ENCODE peak calls at places on chromosomes 4 and X, in four cellular contexts. One of them, this sample, is unnamed.

GRCh38 chrX:21883258-21883657 is 27.5 kb downstream of the YY2 start:
- DNase-seq in activated CD4-positive, CD25-positive, alpha-beta regulatory T cell: no peak
- DNase-seq in mesenteric fat pad: no peak
- DNase-seq in SW 1271: no peak
- DNase-seq in this sample: no peak

GRCh38 chrX:13386092-13386491 is 66.2 kb upstream of the ATXN3L start:
- DNase-seq in SW 1271: no peak
- DNase-seq in activated CD4-positive, CD25-positive, alpha-beta regulatory T cell: no peak
- DNase-seq in mesenteric fat pad: no peak
- DNase-seq in this sample: no peak

GRCh38 chrX:14017399-14017798 is 12.3 kb downstream of the GEMIN8 start:
- DNase-seq in mesenteric fat pad: no peak
- DNase-seq in SW 1271: no peak
- DNase-seq in activated CD4-positive, CD25-positive, alpha-beta regulatory T cell: no peak
- DNase-seq in this sample: no peak

GRCh38 chr4:83178029-83178428 is 63.5 kb upstream of the PLAC8 start:
- DNase-seq in mesenteric fat pad: no peak
- DNase-seq in activated CD4-positive, CD25-positive, alpha-beta regulatory T cell: no peak
- DNase-seq in SW 1271: no peak
- DNase-seq in this sample: no peak

GRCh38 chr4:151934766-151935165 is 174.0 kb upstream of the GATB start:
- DNase-seq in mesenteric fat pad: no peak
- DNase-seq in SW 1271: no peak
- DNase-seq in activated CD4-positive, CD25-positive, alpha-beta regulatory T cell: no peak
- DNase-seq in this sample: no peak

GRCh38 chr4:187302456-187302855 is 578.8 kb upstream of the FAT1 start:
- DNase-seq in mesenteric fat pad: no peak
- DNase-seq in SW 1271: no peak
- DNase-seq in activated CD4-positive, CD25-positive, alpha-beta regulatory T cell: no peak
- DNase-seq in this sample: no peak

GRCh38 chrX:82748901-82749505 is 759.1 kb upstream of the POU3F4 start:
- DNase-seq in activated CD4-positive, CD25-positive, alpha-beta regulatory T cell: no peak
- DNase-seq in SW 1271: no peak
- DNase-seq in mesenteric fat pad: no peak
- DNase-seq in this sample: no peak

GRCh38 chrX:149830192-149830873 is 48.6 kb downstream of the MAGEA9 start:
- DNase-seq in activated CD4-positive, CD25-positive, alpha-beta regulatory T cell: no peak
- DNase-seq in SW 1271: no peak
- DNase-seq in mesenteric fat pad: no peak
- DNase-seq in this sample: no peak

GRCh38 chr4:132276185-132276584 is 872.9 kb upstream of the PCDH10 start:
- DNase-seq in activated CD4-positive, CD25-positive, alpha-beta regulatory T cell: no peak
- DNase-seq in mesenteric fat pad: peak; percentile 87
- DNase-seq in SW 1271: no peak
- DNase-seq in this sample: peak; percentile 57

GRCh38 chr4:84366111-84366510 is 133.0 kb downstream of the NKX6-1 start:
- DNase-seq in SW 1271: no peak
- DNase-seq in mesenteric fat pad: no peak
- DNase-seq in activated CD4-positive, CD25-positive, alpha-beta regulatory T cell: no peak
- DNase-seq in this sample: no peak

GRCh38 chr4:14910411-14910810 is 91.9 kb upstream of the CPEB2 start:
- DNase-seq in activated CD4-positive, CD25-positive, alpha-beta regulatory T cell: no peak
- DNase-seq in SW 1271: no peak
- DNase-seq in mesenteric fat pad: no peak
- DNase-seq in this sample: no peak

GRCh38 chrX:152658302-152658701 is 20.6 kb downstream of the GABRQ start:
- DNase-seq in activated CD4-positive, CD25-positive, alpha-beta regulatory T cell: no peak
- DNase-seq in mesenteric fat pad: no peak
- DNase-seq in SW 1271: no peak
- DNase-seq in this sample: no peak

GRCh38 chrX:103792916-103793540 is 16.4 kb downstream of the PLP1 start:
- DNase-seq in activated CD4-positive, CD25-positive, alpha-beta regulatory T cell: no peak
- DNase-seq in mesenteric fat pad: no peak
- DNase-seq in SW 1271: no peak
- DNase-seq in this sample: no peak

GRCh38 chr4:141432000-141432712 is 204.2 kb upstream of the IL15 start:
- DNase-seq in activated CD4-positive, CD25-positive, alpha-beta regulatory T cell: no peak
- DNase-seq in SW 1271: no peak
- DNase-seq in mesenteric fat pad: no peak
- DNase-seq in this sample: no peak

GRCh38 chr4:82433791-82434190 is 3.4 kb downstream of the ENOPH1 start:
- DNase-seq in SW 1271: no peak
- DNase-seq in mesenteric fat pad: no peak
- DNase-seq in activated CD4-positive, CD25-positive, alpha-beta regulatory T cell: no peak
- DNase-seq in this sample: no peak

GRCh38 chr4:122826596-122827257 is at the start of gene FGF2:
- DNase-seq in activated CD4-positive, CD25-positive, alpha-beta regulatory T cell: no peak
- DNase-seq in mesenteric fat pad: peak; percentile 92
- DNase-seq in SW 1271: no peak
- DNase-seq in this sample: no peak

GRCh38 chr4:25769251-25769650 is 93.5 kb downstream of the SEL1L3 start:
- DNase-seq in mesenteric fat pad: no peak
- DNase-seq in SW 1271: no peak
- DNase-seq in activated CD4-positive, CD25-positive, alpha-beta regulatory T cell: no peak
- DNase-seq in this sample: no peak

GRCh38 chrX:54042609-54043010 is 1.7 kb downstream of the PHF8 start:
- DNase-seq in SW 1271: no peak
- DNase-seq in mesenteric fat pad: no peak
- DNase-seq in activated CD4-positive, CD25-positive, alpha-beta regulatory T cell: no peak
- DNase-seq in this sample: no peak

GRCh38 chrX:83416273-83416672 is 91.8 kb upstream of the POU3F4 start:
- DNase-seq in mesenteric fat pad: no peak
- DNase-seq in activated CD4-positive, CD25-positive, alpha-beta regulatory T cell: no peak
- DNase-seq in SW 1271: no peak
- DNase-seq in this sample: no peak

GRCh38 chr4:82247171-82247570 is 126.6 kb downstream of the HNRNPD start:
- DNase-seq in SW 1271: no peak
- DNase-seq in activated CD4-positive, CD25-positive, alpha-beta regulatory T cell: no peak
- DNase-seq in mesenteric fat pad: no peak
- DNase-seq in this sample: no peak

GRCh38 chrX:11265352-11265751 is 27.9 kb upstream of the AMELX start:
- DNase-seq in mesenteric fat pad: no peak
- DNase-seq in activated CD4-positive, CD25-positive, alpha-beta regulatory T cell: no peak
- DNase-seq in SW 1271: no peak
- DNase-seq in this sample: no peak

GRCh38 chr4:145048817-145049216 is 49.2 kb downstream of the ANAPC10 start:
- DNase-seq in mesenteric fat pad: no peak
- DNase-seq in activated CD4-positive, CD25-positive, alpha-beta regulatory T cell: no peak
- DNase-seq in SW 1271: no peak
- DNase-seq in this sample: no peak

GRCh38 chr4:24010573-24010972 is 120.7 kb upstream of the PPARGC1A start:
- DNase-seq in mesenteric fat pad: no peak
- DNase-seq in activated CD4-positive, CD25-positive, alpha-beta regulatory T cell: no peak
- DNase-seq in SW 1271: no peak
- DNase-seq in this sample: no peak

GRCh38 chr4:80900908-80901307 is 129.6 kb upstream of the BMP3 start:
- DNase-seq in activated CD4-positive, CD25-positive, alpha-beta regulatory T cell: no peak
- DNase-seq in mesenteric fat pad: no peak
- DNase-seq in SW 1271: no peak
- DNase-seq in this sample: no peak

GRCh38 chr4:74109116-74109791 is 10.3 kb upstream of the CXCL2 start:
- DNase-seq in SW 1271: peak; percentile 80
- DNase-seq in activated CD4-positive, CD25-positive, alpha-beta regulatory T cell: no peak
- DNase-seq in mesenteric fat pad: no peak
- DNase-seq in this sample: no peak

GRCh38 chr4:44256414-44256813 is 192.2 kb downstream of the KCTD8 start:
- DNase-seq in activated CD4-positive, CD25-positive, alpha-beta regulatory T cell: no peak
- DNase-seq in SW 1271: no peak
- DNase-seq in mesenteric fat pad: no peak
- DNase-seq in this sample: no peak

GRCh38 chrX:40104649-40105015 is 6.9 kb upstream of the BCOR start:
- DNase-seq in SW 1271: no peak
- DNase-seq in mesenteric fat pad: no peak
- DNase-seq in activated CD4-positive, CD25-positive, alpha-beta regulatory T cell: no peak
- DNase-seq in this sample: no peak

GRCh38 chrX:11557120-11557519 is 108.6 kb downstream of the ARHGAP6 start:
- DNase-seq in SW 1271: no peak
- DNase-seq in mesenteric fat pad: no peak
- DNase-seq in activated CD4-positive, CD25-positive, alpha-beta regulatory T cell: no peak
- DNase-seq in this sample: no peak

GRCh38 chr4:187558391-187558790 is 437.2 kb upstream of the ZFP42 start:
- DNase-seq in mesenteric fat pad: no peak
- DNase-seq in activated CD4-positive, CD25-positive, alpha-beta regulatory T cell: no peak
- DNase-seq in SW 1271: no peak
- DNase-seq in this sample: no peak

GRCh38 chrX:87914726-87915125 is 397.1 kb downstream of the KLHL4 start:
- DNase-seq in SW 1271: no peak
- DNase-seq in mesenteric fat pad: no peak
- DNase-seq in activated CD4-positive, CD25-positive, alpha-beta regulatory T cell: no peak
- DNase-seq in this sample: no peak

GRCh38 chr4:159435561-159436023 is 332.7 kb downstream of the RAPGEF2 start:
- DNase-seq in mesenteric fat pad: no peak
- DNase-seq in SW 1271: no peak
- DNase-seq in activated CD4-positive, CD25-positive, alpha-beta regulatory T cell: no peak
- DNase-seq in this sample: no peak

GRCh38 chr4:88017516-88018302 is 10.3 kb downstream of the PKD2 start:
- DNase-seq in SW 1271: no peak
- DNase-seq in activated CD4-positive, CD25-positive, alpha-beta regulatory T cell: no peak
- DNase-seq in mesenteric fat pad: no peak
- DNase-seq in this sample: no peak

GRCh38 chr4:3802571-3803474 is 36.6 kb downstream of the ADRA2C start:
- DNase-seq in mesenteric fat pad: no peak
- DNase-seq in SW 1271: no peak
- DNase-seq in activated CD4-positive, CD25-positive, alpha-beta regulatory T cell: no peak
- DNase-seq in this sample: no peak

GRCh38 chrX:96182366-96182765 is 502.3 kb upstream of the DIAPH2 start:
- DNase-seq in SW 1271: no peak
- DNase-seq in mesenteric fat pad: no peak
- DNase-seq in activated CD4-positive, CD25-positive, alpha-beta regulatory T cell: no peak
- DNase-seq in this sample: no peak

GRCh38 chrX:49059209-49060191 is 701 bp downstream of the CCDC120 start:
- DNase-seq in mesenteric fat pad: no peak
- DNase-seq in SW 1271: no peak
- DNase-seq in activated CD4-positive, CD25-positive, alpha-beta regulatory T cell: no peak
- DNase-seq in this sample: no peak

This sample was measured in cardiac septum.